ENCODE peak calls at places on chromosomes 3 and 15, in seven cellular contexts. R is body of pancreas, U is adrenal gland, K is psoas muscle, I is H9, J is PC-3, P is heart left ventricle. A is an unnamed sample. For H3K27me3, the result is how much of the 10 kb centered on the place peaks cover.

GRCh38 chr3:120678331-120678845 is 3.7 kb downstream of the HGD start:
- DNase-seq in R (peak), U (peak), K (no peak), I (no peak), J (peak), P (no peak), A (no peak)

GRCh38 chr3:45124379-45124778 is 21.8 kb downstream of the CDCP1 start:
- DNase-seq in R (no peak), U (no peak), K (peak), I (no peak), J (peak), P (no peak), A (no peak)

GRCh38 chr3:123335007-123335670 is 113.8 kb downstream of the ADCY5 start:
- DNase-seq in R (no peak), U (no peak), K (no peak), I (no peak), J (no peak), P (peak), A (no peak)

GRCh38 chr3:88433572-88433971 is 283.8 kb downstream of the C3orf38 start:
- DNase-seq in R (no peak), U (no peak), K (no peak), I (no peak), J (no peak), P (no peak), A (no peak)

GRCh38 chr15:29631076-29632070 is 190.9 kb downstream of the TJP1 start:
- DNase-seq in R (peak), U (no peak), K (no peak), I (no peak), J (no peak), P (no peak), A (peak)

GRCh38 chr3:50616770-50617095 is 218 bp upstream of the MAPKAPK3 start:
- DNase-seq in R (peak), U (peak), K (peak), I (peak), J (peak), P (peak), A (no peak)

GRCh38 chr3:178182337-178182761 is 353.9 kb upstream of the KCNMB2 start:
- DNase-seq in R (peak), U (peak), K (no peak), I (no peak), J (no peak), P (peak), A (no peak)

GRCh38 chr3:172195393-172195754 is 156.0 kb downstream of the FNDC3B start:
- DNase-seq in R (no peak), U (no peak), K (no peak), I (no peak), J (no peak), P (no peak), A (no peak)

GRCh38 chr15:92705693-92706618 is 50.4 kb upstream of the FAM174B start:
- DNase-seq in R (no peak), U (no peak), K (no peak), I (no peak), J (no peak), P (no peak), A (no peak)

GRCh38 chr3:123821920-123822319 is 62.2 kb downstream of the MYLK start:
- DNase-seq in R (no peak), U (no peak), K (no peak), I (no peak), J (no peak), P (no peak), A (no peak)

GRCh38 chr3:10834951-10835350 is 18.9 kb downstream of the SLC6A11 start:
- DNase-seq in R (no peak), U (no peak), K (no peak), I (no peak), J (no peak), P (no peak), A (no peak)
- H3K27me3 ChIP-seq in R (under half), U (under half), K (under half), I (under half), J (under half), P (under half), A (under half)

DNA sequence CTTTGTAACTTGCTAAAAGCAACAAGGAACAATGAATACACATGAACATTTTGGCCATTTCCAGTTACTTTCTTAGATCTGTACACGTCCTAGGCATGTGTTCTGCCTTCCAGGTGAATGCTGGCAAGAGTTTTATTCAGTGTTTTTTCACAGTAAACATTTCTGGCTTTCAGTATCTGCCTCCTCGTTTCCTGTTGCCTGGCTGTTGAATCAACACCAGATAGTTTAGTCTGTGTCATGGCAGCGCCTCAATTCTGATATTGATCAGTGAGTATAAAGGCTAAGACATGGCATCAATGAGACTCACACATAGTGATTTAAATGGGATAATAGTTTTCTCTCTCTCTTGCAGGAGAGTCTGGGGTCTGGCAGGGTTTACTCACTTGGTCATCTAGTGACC is 267.0 kb upstream of the SLCO3A1 start:
- DNase-seq in R (no peak), U (no peak), K (no peak), I (no peak), J (no peak), P (no peak), A (no peak)
- H3K27me3 ChIP-seq in R (under half), U (under half), K (under half), I (under half), J (under half), P (under half), A (under half)

DNA sequence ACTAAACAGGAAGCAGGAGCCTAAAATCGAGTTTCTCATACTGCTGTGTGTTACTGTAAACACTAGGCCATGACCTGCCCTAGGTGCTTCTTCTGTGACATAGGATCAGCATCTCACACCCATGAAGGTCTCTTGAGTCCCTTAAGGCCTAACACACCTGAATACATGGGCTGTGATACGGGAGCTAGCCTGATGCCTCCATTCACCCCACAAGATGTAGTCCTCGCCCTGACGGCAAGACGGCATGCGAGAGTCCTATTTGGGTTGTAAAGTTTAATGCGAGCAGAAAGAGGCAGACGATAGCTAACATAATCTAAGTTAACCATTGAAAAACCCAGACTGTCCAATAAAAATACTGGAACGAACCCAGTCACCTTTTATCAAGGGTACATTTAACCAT is 241.1 kb upstream of the ICE2 start:
- DNase-seq in R (no peak), U (no peak), K (no peak), I (no peak), J (no peak), P (no peak), A (no peak)
- H3K27me3 ChIP-seq in R (under half), U (under half), K (under half), I (under half), J (under half), P (under half), A (under half)

DNA sequence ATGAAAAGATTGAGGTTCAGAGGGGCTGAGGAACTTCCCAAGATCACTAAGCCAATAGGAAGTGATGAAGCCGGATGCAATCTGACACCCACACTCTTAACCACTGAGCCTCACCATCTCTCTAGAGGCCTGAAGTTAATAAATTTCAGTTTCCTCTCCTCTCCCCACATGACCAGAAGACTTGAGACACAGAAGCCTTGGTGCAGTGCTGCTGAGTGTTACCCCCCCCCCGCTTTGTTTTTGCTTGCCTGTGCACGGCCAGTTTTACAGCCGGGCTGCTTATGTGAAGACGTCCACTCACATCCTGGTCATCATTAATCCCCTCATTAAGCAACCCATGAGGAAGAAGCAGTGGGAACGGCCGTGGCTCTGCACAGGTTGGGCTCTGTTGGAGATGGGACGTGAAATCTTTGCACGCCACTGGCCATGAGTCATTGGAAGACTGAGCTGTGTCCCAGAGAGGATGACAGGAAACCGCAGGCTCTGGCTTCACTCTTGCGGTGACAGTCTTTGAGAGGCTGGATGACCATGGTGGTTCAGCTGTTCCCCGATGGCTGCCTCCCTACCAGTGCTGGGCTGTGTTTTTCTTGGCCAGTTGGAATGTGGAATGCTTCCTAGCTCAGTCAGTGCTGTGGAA is 232.5 kb upstream of the LRTM1 start:
- DNase-seq in R (peak), U (no peak), K (peak), I (no peak), J (peak), P (peak), A (no peak)
- H3K27me3 ChIP-seq in R (under half), U (under half), K (under half), I (under half), J (under half), P (under half), A (under half)

GRCh38 chr15:94021621-94022320 is 209.6 kb upstream of the MCTP2 start:
- DNase-seq in R (no peak), U (no peak), K (no peak), I (no peak), J (no peak), P (no peak), A (no peak)
- H3K27me3 ChIP-seq in R (under half), U (under half), K (under half), I (under half), J (under half), P (under half), A (under half)

GRCh38 chr3:194107126-194107525 is 28.8 kb upstream of the HES1 start:
- DNase-seq in R (no peak), U (no peak), K (no peak), I (no peak), J (no peak), P (no peak), A (no peak)
- H3K27me3 ChIP-seq in R (under half), U (under half), K (under half), I (under half), J (under half), P (under half), A (under half)

GRCh38 chr3:197951392-197951990 is 1.5 kb downstream of the RPL35A start:
- DNase-seq in R (no peak), U (no peak), K (no peak), I (no peak), J (no peak), P (no peak), A (no peak)
- H3K27me3 ChIP-seq in R (under half), U (under half), K (under half), I (under half), J (under half), P (under half), A (under half)

A was measured in vagina.